ENCODE peak calls at places on chromosomes 12 and 14, in nine cellular contexts. V, F, N, K, S, C, E, T and R are unnamed samples.

GRCh38 chr12:82876075-82876474 is 189.4 kb downstream of the TMTC2 start:
- DNase-seq in C (no peak), V (no peak), N (no peak), F (no peak), E (no peak), K (no peak), S (no peak), T (no peak), R (no peak)

GRCh38 chr12:103495158-103495782 is 498 bp downstream of the C12orf42 start:
- DNase-seq in C (no peak), S (peak; percentile 36), E (no peak), K (no peak), N (no peak), V (peak; percentile 45), F (peak; percentile 51), T (peak; percentile 71), R (peak; percentile 69)

GRCh38 chr12:31267966-31268365 is 58.0 kb downstream of the SINHCAF start:
- DNase-seq in C (no peak), T (no peak), S (no peak), N (no peak), E (no peak), F (no peak), V (no peak), K (no peak), R (no peak)

GRCh38 chr12:51475543-51475942 is 50.9 kb downstream of the SLC4A8 start:
- DNase-seq in S (no peak), N (no peak), F (no peak), K (no peak), C (no peak), E (no peak), V (peak; percentile 76), T (no peak), R (no peak)

GRCh38 chr14:55133416-55133815 is 4.4 kb downstream of the LGALS3 start:
- DNase-seq in E (no peak), N (no peak), T (no peak), K (no peak), C (peak; percentile 49), S (no peak), F (no peak), V (peak; percentile 76), R (no peak)

GRCh38 chr14:53108292-53108937 is 44.7 kb downstream of the DDHD1 start:
- DNase-seq in E (no peak), T (peak; percentile 23), C (no peak), N (no peak), V (no peak), K (no peak), S (no peak), F (no peak), R (peak; percentile 59)

GRCh38 chr14:90616313-90616712 is 199.9 kb downstream of the TTC7B start:
- DNase-seq in C (peak; percentile 64), F (no peak), K (no peak), V (no peak), S (no peak), E (no peak), N (no peak), T (no peak), R (no peak)

GRCh38 chr12:116370886-116371580 is 93.5 kb upstream of the MED13L start:
- DNase-seq in V (no peak), S (no peak), C (no peak), E (no peak), K (no peak), N (no peak), F (no peak), T (no peak), R (no peak)

GRCh38 chr14:71610797-71611196 is 321.4 kb upstream of the RGS6 start:
- DNase-seq in T (no peak), V (no peak), E (no peak), K (no peak), S (no peak), C (no peak), N (no peak), F (no peak), R (no peak)

GRCh38 chr14:76826122-76826521 is at the start of gene LRRC74A:
- DNase-seq in V (no peak), N (no peak), S (no peak), K (no peak), C (no peak), F (no peak), T (no peak), E (no peak), R (no peak)

GRCh38 chr14:90235179-90235976 is 21.0 kb upstream of the PSMC1 start:
- DNase-seq in T (peak; percentile 45), S (peak; percentile 76), F (peak; percentile 44), K (peak; percentile 85), E (peak; percentile 13), V (peak; percentile 91), N (peak; percentile 33), C (peak; percentile 80), R (peak; percentile 76)

GRCh38 chr12:56599797-56600196 is 30.3 kb downstream of the BAZ2A start:
- DNase-seq in N (no peak), T (no peak), E (no peak), S (no peak), V (no peak), K (no peak), C (no peak), F (no peak), R (no peak)

GRCh38 chr14:69483765-69484443 is 624 bp upstream of the PLEKHD1 start:
- DNase-seq in T (no peak), K (no peak), V (peak; percentile 93), C (no peak), E (no peak), N (no peak), S (peak; percentile 33), F (no peak), R (no peak)

GRCh38 chr12:131865196-131865875 is 29.1 kb upstream of the ULK1 start:
- DNase-seq in E (no peak), K (no peak), C (no peak), S (peak; percentile 96), F (no peak), N (no peak), V (peak; percentile 87), T (no peak), R (no peak)

GRCh38 chr12:98456583-98457573 is 58.5 kb upstream of the TMPO start:
- DNase-seq in S (no peak), T (no peak), F (no peak), V (peak; percentile 93), N (peak; percentile 18), E (no peak), K (peak; percentile 90), C (peak; percentile 60), R (no peak)

GRCh38 chr12:81668475-81668874 is 90.7 kb downstream of the PPFIA2 start:
- DNase-seq in C (no peak), V (peak; percentile 23), F (no peak), S (no peak), K (no peak), E (no peak), N (no peak), T (no peak), R (no peak)

GRCh38 chr12:119423285-119423684 is 88.8 kb downstream of the CCDC60 start:
- DNase-seq in N (no peak), S (no peak), T (no peak), K (no peak), E (no peak), C (no peak), F (no peak), V (no peak), R (peak; percentile 13)

GRCh38 chr14:59882957-59883356 is 12.4 kb upstream of the RTN1 start:
- DNase-seq in N (no peak), V (no peak), E (no peak), C (no peak), K (no peak), F (no peak), T (no peak), S (no peak), R (no peak)
- H3K4me1 ChIP-seq in N (no peaks in the 10 kb centered on the region), V (no peaks in the 10 kb centered on the region), E (no peaks in the 10 kb centered on the region), C (no peaks in the 10 kb centered on the region), K (no peaks in the 10 kb centered on the region), F (no peaks in the 10 kb centered on the region), T (no peaks in the 10 kb centered on the region), S (no peaks in the 10 kb centered on the region), R (no peaks in the 10 kb centered on the region)

DNA sequence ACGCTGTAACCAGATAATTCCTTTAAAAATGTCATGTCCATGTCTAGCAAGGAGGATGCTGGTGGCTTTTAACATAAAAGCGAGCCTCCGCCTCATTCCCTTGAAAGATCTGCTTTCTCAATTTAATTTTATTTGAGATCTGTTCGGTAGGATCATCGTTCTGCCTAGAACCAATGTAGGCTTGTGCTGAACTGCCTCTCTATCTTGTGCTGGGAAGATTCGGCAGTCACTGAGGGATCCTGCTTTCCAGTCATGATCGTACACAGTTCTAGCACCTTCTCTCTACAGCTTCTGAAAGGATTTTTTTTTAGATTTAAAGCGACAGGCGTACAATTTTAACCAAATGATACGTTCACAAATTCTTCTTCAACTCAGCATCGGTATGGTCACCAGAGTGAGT is 54.3 kb downstream of the PEBP1 start:
- DNase-seq in K (no peak), N (no peak), E (no peak), V (peak; percentile 37), T (no peak), C (peak; percentile 26), S (no peak), F (no peak), R (no peak)
- H3K4me3 ChIP-seq in K (peak overlapping the region; percentile 98), N (no peak overlapping the region), E (no peak overlapping the region), V (peak overlapping the region; percentile 68), T (no peak overlapping the region), C (no peak overlapping the region), S (no peak overlapping the region), F (no peak overlapping the region), R (no peak overlapping the region)

DNA sequence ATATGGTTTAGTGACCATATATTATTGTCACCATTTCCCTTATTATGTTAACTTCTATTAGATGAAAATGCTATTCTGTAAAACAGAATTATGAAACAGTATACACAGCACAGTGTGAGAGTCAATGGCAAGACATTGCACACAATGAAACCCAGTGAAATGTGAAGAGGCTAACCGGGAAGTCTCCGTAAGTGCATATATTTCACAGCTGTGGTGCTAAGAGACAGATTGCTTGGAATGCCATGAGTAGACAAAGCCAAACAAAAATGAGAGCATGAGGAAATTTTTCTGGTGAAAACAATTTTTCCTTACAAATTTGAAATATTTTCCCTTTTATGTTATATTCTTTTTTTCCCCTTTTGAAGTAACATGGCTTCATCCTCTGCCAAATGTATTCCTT is 49.4 kb downstream of the DYRK2 start:
- DNase-seq in N (no peak), E (no peak), K (no peak), V (no peak), S (no peak), C (no peak), T (no peak), F (no peak), R (no peak)
- H3K4me1 ChIP-seq in N (peaks cover 20% of the 10 kb centered on the region), E (no peaks in the 10 kb centered on the region), K (no peaks in the 10 kb centered on the region), V (peaks cover 31% of the 10 kb centered on the region), S (no peaks in the 10 kb centered on the region), C (no peaks in the 10 kb centered on the region), T (peaks cover 27% of the 10 kb centered on the region), F (peaks cover 31% of the 10 kb centered on the region), R (peaks cover 42% of the 10 kb centered on the region)

GRCh38 chr12:49161092-49161795 is 27.6 kb downstream of the TUBA1A start:
- DNase-seq in E (no peak), K (no peak), S (no peak), V (no peak), T (no peak), N (no peak), C (peak; percentile 13), F (no peak), R (no peak)

GRCh38 chr12:49165114-49165513 is 23.8 kb downstream of the TUBA1A start:
- DNase-seq in C (no peak), V (no peak), F (no peak), E (no peak), T (no peak), K (no peak), S (no peak), N (no peak), R (no peak)

DNA sequence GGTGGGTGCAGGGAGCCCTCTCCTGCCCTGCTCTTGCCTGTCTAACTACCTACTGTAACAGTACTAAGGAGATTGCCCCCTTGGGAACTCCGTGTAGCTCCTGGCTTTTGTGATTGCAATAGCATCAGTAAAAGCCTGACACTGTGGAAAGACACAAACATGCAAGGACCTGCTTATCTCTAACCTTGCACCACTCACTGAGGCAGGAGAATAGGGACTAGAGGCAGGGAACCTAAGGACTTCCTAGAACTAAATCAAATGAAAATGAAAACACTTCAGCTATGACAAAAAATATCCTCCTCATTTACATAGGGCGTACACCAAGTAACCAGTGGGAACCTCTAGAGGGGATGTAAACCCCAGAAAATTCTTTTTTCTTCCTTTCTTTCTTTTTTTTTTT is 28.5 kb downstream of the TUBA1A start:
- DNase-seq in K (no peak), F (no peak), S (no peak), V (no peak), C (no peak), E (no peak), T (no peak), N (no peak), R (no peak)
- H3K4me3 ChIP-seq in K (no peak overlapping the region), F (no peak overlapping the region), S (no peak overlapping the region), V (no peak overlapping the region), C (no peak overlapping the region), E (no peak overlapping the region), T (no peak overlapping the region), N (no peak overlapping the region), R (no peak overlapping the region)